ENCODE peak calls at places on chromosomes 1 and 21, in four cellular contexts. M, Q, N and S are unnamed samples.

GRCh38 chr1:113692824-113693431 is 66.4 kb downstream of the PHTF1 start:
- DNase-seq in M (no peak), Q (no peak), N (no peak), S (no peak)

GRCh38 chr1:230827081-230827681 is 41.1 kb downstream of the C1orf198 start:
- DNase-seq in M (no peak), Q (no peak), N (no peak), S (peak)

GRCh38 chr1:114040273-114041043 is 61.2 kb downstream of the OLFML3 start:
- DNase-seq in M (no peak), Q (peak), N (no peak), S (no peak)

GRCh38 chr1:35835398-35835797 is 27.6 kb downstream of the AGO4 start:
- DNase-seq in M (no peak), Q (no peak), N (no peak), S (no peak)

GRCh38 chr1:53448241-53448841 is 10.9 kb upstream of the DMRTB1 start:
- DNase-seq in M (no peak), Q (no peak), N (no peak), S (no peak)

GRCh38 chr1:90204036-90204594 is 209.2 kb downstream of the ZNF326 start:
- DNase-seq in M (no peak), Q (no peak), N (no peak), S (no peak)

GRCh38 chr1:45065083-45065482 is 53.0 kb downstream of the UROD start:
- DNase-seq in M (no peak), Q (no peak), N (no peak), S (no peak)

GRCh38 chr1:66752000-66752592 is at the start of gene DYNLT5:
- DNase-seq in M (no peak), Q (peak), N (peak), S (peak)

GRCh38 chr1:180962178-180962577 is 49.5 kb downstream of the KIAA1614 start:
- DNase-seq in M (no peak), Q (no peak), N (no peak), S (no peak)

DNA sequence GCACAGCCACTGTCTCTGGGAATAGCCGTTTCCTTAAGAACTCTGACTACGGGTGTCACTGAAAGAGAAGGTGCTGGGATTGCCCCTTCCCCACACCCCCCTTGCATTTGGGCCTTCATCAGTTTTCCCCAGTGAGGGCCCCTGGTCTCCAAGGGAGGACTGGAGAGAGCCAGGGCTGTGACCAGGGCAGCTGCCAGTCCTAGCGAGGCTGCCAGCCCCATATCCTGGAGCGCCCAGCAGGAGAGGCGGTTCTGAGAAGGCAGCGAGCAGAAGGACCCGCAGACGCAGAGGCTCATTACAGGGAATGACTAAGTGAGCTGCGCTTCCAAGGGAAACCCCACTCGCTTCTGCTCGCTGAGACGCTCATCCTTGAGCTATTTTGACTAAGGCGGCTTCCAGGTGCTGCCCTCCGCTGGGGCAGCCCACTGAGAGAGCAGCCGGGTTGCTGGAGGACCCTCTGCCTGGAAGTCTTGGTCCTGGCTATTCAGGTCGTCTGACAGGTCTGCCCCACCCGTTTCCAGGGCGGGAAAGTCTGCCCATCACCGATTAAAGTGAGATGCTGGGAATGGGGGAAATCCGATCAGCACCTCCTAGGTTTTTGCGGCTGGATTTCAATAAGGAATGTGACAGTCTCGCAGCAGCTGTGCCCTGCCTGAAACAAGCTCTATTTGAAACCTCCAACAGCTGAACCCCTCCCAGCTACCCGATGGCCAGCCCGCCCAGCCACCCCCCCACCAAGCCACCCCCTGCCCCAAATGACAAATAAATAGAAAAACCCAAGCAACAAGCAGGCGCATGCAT is 2.9 kb downstream of the KCNN3 start:
- DNase-seq in M (no peak), Q (peak), N (no peak), S (no peak)
- TF ChIP-seq CTCF in M (no peak), Q (no peak), N (no peak), S (no peak)

GRCh38 chr1:151935154-151935553 is 25.8 kb upstream of the THEM4 start:
- DNase-seq in M (no peak), Q (peak), N (no peak), S (no peak)
- TF ChIP-seq CTCF in M (no peak), Q (no peak), N (no peak), S (no peak)

GRCh38 chr1:29315876-29316275 is 79.6 kb downstream of the PTPRU start:
- DNase-seq in M (no peak), Q (no peak), N (no peak), S (no peak)

GRCh38 chr1:29315262-29315661 is 78.9 kb downstream of the PTPRU start:
- DNase-seq in M (no peak), Q (no peak), N (no peak), S (no peak)

GRCh38 chr1:29311352-29312030 is 75.2 kb downstream of the PTPRU start:
- DNase-seq in M (no peak), Q (no peak), N (no peak), S (no peak)

GRCh38 chr1:29310616-29311180 is 74.4 kb downstream of the PTPRU start:
- DNase-seq in M (no peak), Q (no peak), N (no peak), S (no peak)

DNA sequence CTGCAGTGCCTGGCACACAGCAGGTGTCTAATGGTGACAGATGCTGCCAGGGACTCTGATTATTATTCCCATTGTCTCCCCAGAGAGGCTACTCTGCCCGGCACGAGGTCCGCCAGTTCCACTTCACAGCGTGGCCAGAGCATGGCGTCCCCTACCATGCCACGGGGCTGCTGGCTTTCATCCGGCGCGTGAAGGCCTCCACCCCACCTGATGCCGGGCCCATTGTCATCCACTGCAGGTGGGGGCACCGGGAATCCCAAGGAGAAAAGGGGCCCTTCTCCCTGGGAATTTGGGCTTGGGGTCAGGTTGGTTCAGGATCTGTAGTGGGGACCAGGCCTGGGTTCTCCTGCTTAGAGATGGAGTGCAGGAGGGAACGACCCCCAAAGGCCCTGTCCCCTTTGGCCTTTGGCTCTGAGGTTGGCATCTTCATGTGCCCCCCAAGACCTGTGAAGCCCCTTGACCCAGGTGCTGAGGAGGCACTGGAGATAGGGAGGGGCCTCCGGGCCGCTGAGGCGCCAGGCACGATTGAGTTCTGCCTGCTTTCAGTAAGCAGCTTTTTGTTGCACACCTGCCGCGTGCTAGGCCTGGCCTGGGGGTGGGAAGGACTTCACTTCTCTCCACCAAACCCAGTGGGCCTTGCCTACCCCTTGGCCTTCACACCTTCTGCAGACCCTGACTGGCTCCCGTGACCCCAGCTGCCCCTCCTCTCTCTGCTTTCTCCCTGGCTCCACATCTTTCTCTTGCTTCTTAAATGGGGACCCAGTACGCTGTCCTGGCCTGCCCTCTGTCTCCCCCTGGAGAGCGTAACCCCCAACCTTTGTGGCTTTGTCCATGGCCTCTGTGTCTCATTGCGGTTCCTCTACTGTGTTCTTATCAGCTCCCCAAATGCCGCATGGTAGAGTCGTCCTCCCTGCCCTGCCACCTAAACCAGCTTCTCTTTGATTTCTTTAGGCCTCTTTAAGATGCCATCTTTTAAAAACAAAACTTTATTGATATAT is 76.4 kb downstream of the PTPRU start:
- DNase-seq in M (no peak), Q (no peak), N (no peak), S (no peak)
- TF ChIP-seq CTCF in M (no peak), Q (no peak), N (no peak), S (no peak)

GRCh38 chr1:234219711-234220110 is 153.5 kb upstream of the COA6 start:
- DNase-seq in M (no peak), Q (no peak), N (peak), S (no peak)
- TF ChIP-seq CTCF in M (no peak), Q (no peak), N (no peak), S (no peak)

GRCh38 chr1:244833734-244834595 is 1.5 kb upstream of the COX20 start:
- DNase-seq in M (peak), Q (peak), N (peak), S (no peak)
- TF ChIP-seq CTCF in M (no peak), Q (peak), N (no peak), S (peak)

GRCh38 chr1:32246888-32247273 is at the start of gene FAM167B:
- DNase-seq in M (no peak), Q (peak), N (no peak), S (no peak)
- TF ChIP-seq CTCF in M (no peak), Q (no peak), N (no peak), S (no peak)

DNA sequence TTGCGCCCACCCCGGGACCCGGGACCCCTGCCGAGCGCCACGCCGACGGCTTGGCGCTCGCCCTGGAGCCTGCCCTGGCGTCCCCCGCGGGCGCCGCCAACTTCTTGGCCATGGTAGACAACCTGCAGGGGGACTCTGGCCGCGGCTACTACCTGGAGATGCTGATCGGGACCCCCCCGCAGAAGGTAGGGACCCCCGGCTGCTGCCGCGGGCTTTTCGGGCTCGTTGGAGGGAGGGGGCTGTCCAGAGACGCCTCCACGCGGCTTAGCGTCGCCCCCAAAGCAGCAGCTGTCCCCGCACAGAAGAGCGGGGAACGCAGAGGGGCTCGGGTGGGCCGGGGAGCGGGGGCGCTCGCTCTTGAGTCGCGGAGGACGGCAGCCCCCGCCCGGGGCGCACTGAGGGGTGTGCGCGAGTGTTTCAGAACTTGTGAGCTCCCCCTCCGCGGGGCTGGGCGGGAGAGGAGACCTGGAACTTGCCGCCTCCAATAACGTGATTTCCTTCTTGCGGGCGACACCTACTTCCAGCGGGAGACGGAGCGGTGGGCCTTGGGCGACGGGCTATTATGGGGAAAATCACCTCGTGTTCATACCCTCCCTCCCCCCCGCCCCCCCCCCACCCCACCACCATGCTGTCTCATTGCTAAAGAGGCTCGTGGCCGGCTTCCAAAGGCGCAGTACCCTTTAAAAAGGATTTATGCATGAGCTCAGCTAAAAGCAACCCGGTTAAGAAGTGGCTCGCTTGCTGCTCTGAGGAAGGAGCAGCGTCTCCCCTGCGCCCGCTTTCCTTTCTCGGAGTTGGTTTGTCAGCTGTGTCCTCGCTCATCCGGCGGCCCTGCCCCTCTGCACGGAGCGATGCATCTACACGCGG is 664 bp downstream of the BACE2 start:
- DNase-seq in M (peak), Q (peak), N (peak), S (no peak)
- TF ChIP-seq CTCF in M (no peak), Q (no peak), N (no peak), S (no peak)

DNA sequence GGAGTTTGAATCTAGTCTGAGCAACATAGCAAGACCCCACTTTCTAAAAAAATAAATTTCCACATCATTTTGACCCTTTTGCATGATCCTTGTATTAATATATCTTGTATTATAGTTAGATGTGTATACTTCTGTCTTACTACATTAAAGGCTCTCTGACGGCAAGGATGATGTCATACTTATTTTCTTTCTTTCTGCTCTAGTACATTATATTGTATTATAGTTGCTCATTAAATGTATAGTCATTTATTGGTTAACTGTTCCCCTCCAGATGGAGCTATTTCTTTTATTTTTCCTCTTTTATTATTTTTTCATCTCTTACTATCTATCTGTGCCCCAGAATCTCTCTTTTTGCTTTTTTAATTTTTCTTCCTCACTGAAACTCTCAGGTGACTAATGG is 15.0 kb upstream of the OLFML2B start:
- DNase-seq in M (no peak), Q (no peak), N (no peak), S (no peak)
- TF ChIP-seq CTCF in M (no peak), Q (no peak), N (no peak), S (no peak)

GRCh38 chr1:42957880-42958487 is 684 bp downstream of the SLC2A1 start:
- DNase-seq in M (peak), Q (peak), N (peak), S (peak)
- TF ChIP-seq CTCF in M (no peak), Q (no peak), N (no peak), S (no peak)